ENCODE peak calls at places on chromosomes 2 and 18, in five cellular contexts. H is IMR-90, R is suprapubic skin, Z is A549, M is transverse colon. A is an unnamed sample.

GRCh38 chr2:149387411-149387810 is 57.0 kb downstream of the LYPD6 start:
- DNase-seq in Z (no peak), M (no peak), H (no peak), R (no peak), A (no peak)

GRCh38 chr18:26771524-26771923 is 94.0 kb downstream of the AQP4 start:
- DNase-seq in M (no peak), R (no peak), Z (no peak), H (no peak), A (no peak)

GRCh38 chr2:104873689-104874054 is 19.8 kb downstream of the POU3F3 start:
- DNase-seq in H (no peak), R (peak), Z (no peak), M (no peak), A (no peak)

GRCh38 chr2:36570416-36570815 is 27.6 kb downstream of the FEZ2 start:
- DNase-seq in R (no peak), H (peak), Z (no peak), M (no peak), A (no peak)

GRCh38 chr2:178304262-178304661 is 110.0 kb downstream of the OSBPL6 start:
- DNase-seq in R (no peak), Z (no peak), M (no peak), H (no peak), A (no peak)

GRCh38 chr2:126792186-126792585 is 106.5 kb upstream of the TEX51 start:
- DNase-seq in H (no peak), R (peak), M (no peak), Z (no peak), A (no peak)

GRCh38 chr2:39547811-39548719 is 111.0 kb upstream of the MAP4K3 start:
- DNase-seq in M (no peak), R (no peak), Z (no peak), H (peak), A (no peak)

GRCh38 chr2:152624805-152625204 is 92.5 kb downstream of the PRPF40A start:
- DNase-seq in M (no peak), H (peak), R (no peak), Z (no peak), A (peak)

GRCh38 chr2:186841940-186842339 is 7.0 kb downstream of the ZSWIM2 start:
- DNase-seq in Z (no peak), H (peak), M (no peak), R (no peak), A (no peak)

GRCh38 chr2:179917272-179917671 is 55.9 kb upstream of the ZNF385B start:
- DNase-seq in Z (no peak), R (no peak), M (no peak), H (peak), A (no peak)

GRCh38 chr2:119760876-119761275 is 1.2 kb downstream of the PTPN4 start:
- DNase-seq in R (no peak), H (peak), Z (peak), M (no peak), A (peak)

GRCh38 chr2:165803123-165803760 is 9.2 kb upstream of the GALNT3 start:
- DNase-seq in R (no peak), Z (no peak), M (peak), H (peak), A (no peak)

GRCh38 chr2:79219383-79219988 is 59.9 kb upstream of the REG3A start:
- DNase-seq in Z (peak), H (peak), M (peak), R (no peak), A (peak)

GRCh38 chr2:238404406-238405216 is 22.1 kb upstream of the ASB1 start:
- DNase-seq in Z (no peak), M (no peak), R (no peak), H (no peak), A (no peak)

GRCh38 chr2:150491943-150492342 is 4.5 kb upstream of the RND3 start:
- DNase-seq in R (no peak), M (no peak), H (peak), Z (no peak), A (no peak)

GRCh38 chr2:175431054-175431780 is 249.7 kb upstream of the ATP5MC3 start:
- DNase-seq in Z (no peak), M (no peak), R (no peak), H (no peak), A (no peak)

GRCh38 chr2:97908208-97908676 is 87.5 kb downstream of the TMEM131 start:
- DNase-seq in R (no peak), Z (no peak), H (no peak), M (no peak), A (no peak)

GRCh38 chr2:189439342-189439741 is 1.9 kb upstream of the WDR75 start:
- DNase-seq in Z (peak), H (no peak), M (no peak), R (no peak), A (peak)

GRCh38 chr2:239298126-239298804 is 102.6 kb downstream of the HDAC4 start:
- DNase-seq in Z (no peak), R (peak), M (peak), H (peak), A (no peak)

GRCh38 chr2:67604360-67604759 is 207.2 kb downstream of the ETAA1 start:
- DNase-seq in M (no peak), Z (no peak), R (no peak), H (peak), A (no peak)

GRCh38 chr18:12086249-12086648 is 7.4 kb upstream of the ANKRD62 start:
- DNase-seq in M (peak), H (no peak), R (no peak), Z (no peak), A (no peak)

GRCh38 chr18:53785811-53786210 is 438.7 kb downstream of the MBD2 start:
- DNase-seq in H (no peak), M (no peak), R (no peak), Z (no peak), A (no peak)

GRCh38 chr2:59184281-59185020 is 943.3 kb upstream of the FANCL start:
- DNase-seq in R (no peak), M (no peak), Z (no peak), H (no peak), A (no peak)

GRCh38 chr2:208077286-208077685 is 47.0 kb downstream of the CRYGD start:
- DNase-seq in H (peak), M (no peak), R (no peak), Z (no peak), A (no peak)

GRCh38 chr2:101971836-101972235 is 19.9 kb upstream of the IL1R2 start:
- DNase-seq in M (no peak), Z (no peak), H (no peak), R (no peak), A (no peak)

GRCh38 chr18:37419272-37419671 is 146.3 kb downstream of the CELF4 start:
- DNase-seq in H (peak), R (no peak), Z (no peak), M (no peak), A (no peak)

GRCh38 chr2:192148241-192148619 is 46.5 kb downstream of the TMEFF2 start:
- DNase-seq in H (no peak), M (no peak), R (no peak), Z (no peak), A (no peak)

GRCh38 chr18:79903071-79903635 is 48.3 kb downstream of the SLC66A2 start:
- DNase-seq in H (no peak), R (peak), Z (no peak), M (peak), A (no peak)

GRCh38 chr18:57803119-57803969 is at the start of gene ATP8B1:
- DNase-seq in Z (peak), R (peak), M (peak), H (peak), A (peak)

GRCh38 chr2:10240161-10240681 is 62.5 kb upstream of the HPCAL1 start:
- DNase-seq in Z (no peak), R (no peak), M (no peak), H (no peak), A (no peak)

GRCh38 chr2:102063360-102063947 is 71.7 kb downstream of the IL1R2 start:
- DNase-seq in H (peak), Z (no peak), R (no peak), M (peak), A (peak)

GRCh38 chr18:765764-766549 is 46.1 kb downstream of the YES1 start:
- DNase-seq in H (no peak), M (no peak), R (no peak), Z (no peak), A (no peak)

GRCh38 chr2:233853883-233854240 is 473 bp downstream of the HJURP start:
- DNase-seq in Z (no peak), R (no peak), H (no peak), M (no peak), A (peak)

GRCh38 chr2:215499330-215499729 is 63.5 kb upstream of the FN1 start:
- DNase-seq in M (no peak), Z (no peak), R (no peak), H (peak), A (no peak)

GRCh38 chr2:47344890-47345583 is 57.9 kb upstream of the MSH2 start:
- DNase-seq in R (peak), M (peak), H (peak), Z (peak), A (peak)
- TF ChIP-seq POLR2A in R (no peak), M (peak), H (no peak), Z (peak), A (no peak)

GRCh38 chr2:160207804-160208661 is 8.0 kb upstream of the ITGB6 start:
- DNase-seq in M (peak), H (peak), R (no peak), Z (peak), A (no peak)
- TF ChIP-seq POLR2A in M (peak), H (no peak), R (no peak), Z (peak), A (no peak)

DNA sequence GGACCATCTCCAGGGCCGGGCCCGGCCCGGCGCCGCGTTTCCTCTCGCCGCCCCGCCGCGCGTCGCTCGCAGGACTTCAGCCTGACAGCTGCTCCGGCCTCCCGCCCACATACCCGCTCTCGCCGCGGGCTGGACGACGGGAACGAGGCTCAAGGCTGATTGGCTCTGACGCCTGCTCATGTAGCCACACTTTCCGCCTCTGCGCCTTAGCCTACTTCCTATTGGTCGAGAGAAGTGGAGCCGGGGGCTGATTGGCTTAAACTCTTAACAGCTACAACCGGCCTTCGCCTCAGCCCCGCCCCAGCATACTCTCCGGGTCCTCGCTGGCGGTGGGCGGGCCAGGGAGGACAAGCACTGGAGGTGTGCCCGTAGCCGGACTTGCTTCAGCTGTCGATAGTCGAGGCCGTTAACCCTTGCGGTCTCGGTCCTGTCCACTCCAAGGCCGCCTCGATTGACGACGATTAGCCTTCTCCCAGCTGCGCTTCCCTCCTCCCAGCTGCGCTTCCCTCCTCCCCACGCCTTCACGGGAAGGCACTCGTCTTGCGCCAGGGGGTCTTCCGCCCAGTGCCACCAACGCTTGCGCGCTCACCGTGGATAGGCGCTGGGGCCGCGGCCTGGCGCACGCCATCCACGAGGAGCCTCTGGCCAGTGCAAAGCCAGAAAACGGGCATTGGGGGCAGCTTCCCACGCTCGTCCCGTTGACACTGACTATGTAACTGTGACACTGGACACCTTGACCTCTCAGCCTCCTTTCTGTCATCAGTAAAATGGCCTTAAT is at the start of gene PRADC1:
- DNase-seq in M (peak), Z (peak), H (peak), R (peak), A (peak)
- TF ChIP-seq POLR2A in M (peak), Z (peak), H (peak), R (no peak), A (peak)

GRCh38 chr18:58863539-58864145 is 1.0 kb upstream of the ZNF532 start:
- DNase-seq in R (no peak), H (peak), Z (no peak), M (peak), A (peak)
- TF ChIP-seq POLR2A in R (no peak), H (no peak), Z (peak), M (no peak), A (no peak)

A was measured in erythroblast.